ENCODE peak calls at places on chromosome 22, in seven cellular contexts. T is frontal cortex; F is fibroblast of pulmonary artery; L is ACHN; G is naive thymus-derived CD8-positive, alpha-beta T cell; Z is NCI-H2081; E is activated T-cell treated with anti-CD3 and anti-CD28 coated beads, Interleukin-2, amount 50 U/mL, for 48 hours. C is an unnamed sample.

GRCh38 chr22:27483095-27483798 is 318.3 kb downstream of the MN1 start:
- DNase-seq in T (no peak), F (no peak), L (no peak), G (no peak), Z (no peak), E (no peak), C (no peak)

GRCh38 chr22:19429950-19430889 is 1.3 kb downstream of the HIRA start:
- DNase-seq in T (no peak), F (peak; percentile 71), L (peak; percentile 23), G (peak; percentile 32), Z (no peak), E (peak; percentile 55), C (no peak)

GRCh38 chr22:25008666-25009065 is 56.1 kb downstream of the KIAA1671 start:
- DNase-seq in T (no peak), F (no peak), L (peak; percentile 91), G (no peak), Z (no peak), E (no peak), C (no peak)

GRCh38 chr22:19942071-19942885 is 660 bp upstream of the TXNRD2 start:
- DNase-seq in T (peak; percentile 71), F (peak; percentile 78), L (peak; percentile 44), G (no peak), Z (no peak), E (peak; percentile 56), C (no peak)

GRCh38 chr22:32522237-32522636 is 47.6 kb downstream of the FBXO7 start:
- DNase-seq in T (no peak), F (no peak), L (no peak), G (no peak), Z (no peak), E (no peak), C (no peak)

GRCh38 chr22:34160117-34160758 is 240.0 kb upstream of the LARGE1 start:
- DNase-seq in T (no peak), F (no peak), L (no peak), G (no peak), Z (no peak), E (no peak), C (no peak)

GRCh38 chr22:27094633-27095308 is 437.4 kb downstream of the MIAT start:
- DNase-seq in T (no peak), F (peak; percentile 27), L (no peak), G (no peak), Z (no peak), E (no peak), C (no peak)

GRCh38 chr22:43388420-43388851 is 23.4 kb upstream of the MPPED1 start:
- DNase-seq in T (peak; percentile 84), F (peak; percentile 66), L (peak; percentile 55), G (peak; percentile 75), Z (peak; percentile 60), E (peak; percentile 86), C (peak; percentile 90)

GRCh38 chr22:33271390-33272161 is 213.4 kb upstream of the SYN3 start:
- DNase-seq in T (no peak), F (peak; percentile 42), L (no peak), G (no peak), Z (no peak), E (no peak), C (peak; percentile 77)

GRCh38 chr22:24144471-24145115 is 36.7 kb upstream of the SUSD2 start:
- DNase-seq in T (no peak), F (no peak), L (no peak), G (no peak), Z (no peak), E (no peak), C (peak; percentile 61)

GRCh38 chr22:25367756-25368155 is 148.3 kb downstream of the CRYBB2 start:
- DNase-seq in T (no peak), F (no peak), L (no peak), G (no peak), Z (no peak), E (no peak), C (peak; percentile 39)

GRCh38 chr22:45537734-45538181 is 35.1 kb downstream of the FBLN1 start:
- DNase-seq in T (peak; percentile 55), F (peak; percentile 51), L (no peak), G (no peak), Z (peak; percentile 74), E (no peak), C (peak; percentile 76)

GRCh38 chr22:20093437-20093836 is 13.4 kb downstream of the DGCR8 start:
- DNase-seq in T (no peak), F (no peak), L (no peak), G (no peak), Z (no peak), E (no peak), C (peak; percentile 76)

GRCh38 chr22:48868554-48868953 is 959.1 kb downstream of the BRD1 start:
- DNase-seq in T (no peak), F (no peak), L (no peak), G (no peak), Z (no peak), E (no peak), C (no peak)

GRCh38 chr22:30045001-30045887 is 35.0 kb upstream of the HORMAD2 start:
- DNase-seq in T (no peak), F (no peak), L (no peak), G (no peak), Z (no peak), E (no peak), C (no peak)

GRCh38 chr22:45426387-45426786 is 12.9 kb downstream of the RIBC2 start:
- DNase-seq in T (no peak), F (no peak), L (no peak), G (no peak), Z (no peak), E (no peak), C (no peak)

GRCh38 chr22:49569286-49570031 is 258.2 kb downstream of the BRD1 start:
- DNase-seq in T (no peak), F (no peak), L (no peak), G (peak; percentile 11), Z (no peak), E (no peak), C (no peak)

GRCh38 chr22:38107692-38108515 is 2.6 kb downstream of the BAIAP2L2 start:
- DNase-seq in T (no peak), F (no peak), L (no peak), G (no peak), Z (no peak), E (no peak), C (peak; percentile 53)

GRCh38 chr22:23531283-23531921 is 48.7 kb downstream of the IGLL1 start:
- DNase-seq in T (no peak), F (no peak), L (no peak), G (no peak), Z (no peak), E (no peak), C (no peak)

GRCh38 chr22:29302681-29303465 is 3.6 kb upstream of the GAS2L1 start:
- DNase-seq in T (no peak), F (no peak), L (no peak), G (no peak), Z (no peak), E (no peak), C (no peak)

GRCh38 chr22:42950281-42950680 is 64.7 kb downstream of the PACSIN2 start:
- DNase-seq in T (no peak), F (no peak), L (no peak), G (no peak), Z (no peak), E (no peak), C (no peak)

GRCh38 chr22:40855960-40856512 is 403 bp downstream of the ST13 start:
- DNase-seq in T (peak; percentile 12), F (peak; percentile 31), L (peak; percentile 34), G (no peak), Z (peak; percentile 0), E (no peak), C (peak; percentile 55)

GRCh38 chr22:36562261-36562835 is 33.4 kb upstream of the EIF3D start:
- DNase-seq in T (no peak), F (peak; percentile 56), L (peak; percentile 42), G (no peak), Z (no peak), E (no peak), C (no peak)

GRCh38 chr22:36331912-36332622 is 55.7 kb downstream of the MYH9 start:
- DNase-seq in T (no peak), F (no peak), L (peak; percentile 29), G (peak; percentile 58), Z (no peak), E (peak; percentile 74), C (peak; percentile 91)

GRCh38 chr22:35552186-35552842 is 11.7 kb downstream of the RASD2 start:
- DNase-seq in T (peak; percentile 74), F (no peak), L (no peak), G (peak; percentile 86), Z (no peak), E (peak; percentile 87), C (no peak)

GRCh38 chr22:31950226-31950625 is 5.9 kb downstream of the YWHAH start:
- DNase-seq in T (no peak), F (no peak), L (no peak), G (no peak), Z (no peak), E (no peak), C (no peak)

GRCh38 chr22:26713823-26714449 is 56.5 kb downstream of the MIAT start:
- DNase-seq in T (no peak), F (peak; percentile 78), L (no peak), G (no peak), Z (no peak), E (no peak), C (no peak)

GRCh38 chr22:43008509-43008908 is 6.4 kb downstream of the PACSIN2 start:
- DNase-seq in T (no peak), F (no peak), L (no peak), G (no peak), Z (no peak), E (no peak), C (no peak)

GRCh38 chr22:45604239-45604711 is 67.4 kb upstream of the ATXN10 start:
- DNase-seq in T (no peak), F (no peak), L (peak; percentile 3), G (no peak), Z (no peak), E (no peak), C (peak; percentile 58)

GRCh38 chr22:42931421-42932196 is 74.5 kb upstream of the ARFGAP3 start:
- DNase-seq in T (no peak), F (peak; percentile 26), L (no peak), G (no peak), Z (no peak), E (no peak), C (no peak)

GRCh38 chr22:35484651-35485372 is 55.8 kb upstream of the RASD2 start:
- DNase-seq in T (no peak), F (peak; percentile 21), L (no peak), G (no peak), Z (no peak), E (no peak), C (no peak)

GRCh38 chr22:37008365-37008764 is 10.9 kb downstream of the TST start:
- DNase-seq in T (no peak), F (no peak), L (no peak), G (no peak), Z (no peak), E (no peak), C (no peak)

C was measured in Right ventricle myocardium inferior.